ENCODE peak calls at places on chromosome 22, in seven cellular contexts. One of them, this sample, is unnamed.

GRCh38 chr22:20438066-20438677 is 547 bp upstream of the SCARF2 start:
- DNase-seq in BJ: no peak
- DNase-seq in OCI-M1: no peak
- DNase-seq in RCC 7860: no peak
- DNase-seq in SHP77: no peak
- DNase-seq in GM04504: no peak
- DNase-seq in IMR-90: peak
- DNase-seq in this sample: no peak

GRCh38 chr22:21564411-21564810 is 3.1 kb upstream of the UBE2L3 start:
- DNase-seq in BJ: no peak
- DNase-seq in OCI-M1: no peak
- DNase-seq in RCC 7860: no peak
- DNase-seq in SHP77: no peak
- DNase-seq in GM04504: no peak
- DNase-seq in IMR-90: no peak
- DNase-seq in this sample: no peak

GRCh38 chr22:30047364-30047738 is 32.9 kb upstream of the HORMAD2 start:
- DNase-seq in BJ: no peak
- DNase-seq in OCI-M1: peak
- DNase-seq in RCC 7860: no peak
- DNase-seq in SHP77: no peak
- DNase-seq in GM04504: no peak
- DNase-seq in IMR-90: peak
- DNase-seq in this sample: peak

GRCh38 chr22:50733521-50734342 is 4.3 kb upstream of the ACR start:
- DNase-seq in BJ: no peak
- DNase-seq in OCI-M1: no peak
- DNase-seq in RCC 7860: no peak
- DNase-seq in SHP77: no peak
- DNase-seq in GM04504: peak
- DNase-seq in IMR-90: peak
- DNase-seq in this sample: no peak

GRCh38 chr22:42437488-42438292 is 5.5 kb upstream of the NFAM1 start:
- DNase-seq in BJ: no peak
- DNase-seq in OCI-M1: peak
- DNase-seq in RCC 7860: peak
- DNase-seq in SHP77: peak
- DNase-seq in GM04504: peak
- DNase-seq in IMR-90: peak
- DNase-seq in this sample: peak

GRCh38 chr22:46012881-46013281 is 35.9 kb upstream of the WNT7B start:
- DNase-seq in BJ: no peak
- DNase-seq in OCI-M1: no peak
- DNase-seq in RCC 7860: no peak
- DNase-seq in SHP77: no peak
- DNase-seq in GM04504: no peak
- DNase-seq in IMR-90: no peak
- DNase-seq in this sample: no peak

GRCh38 chr22:38755155-38755910 is 465 bp downstream of the SUN2 start:
- DNase-seq in BJ: no peak
- DNase-seq in OCI-M1: peak
- DNase-seq in RCC 7860: peak
- DNase-seq in SHP77: no peak
- DNase-seq in GM04504: peak
- DNase-seq in IMR-90: peak
- DNase-seq in this sample: peak

GRCh38 chr22:50298937-50299656 is 8.3 kb downstream of the PLXNB2 start:
- DNase-seq in BJ: no peak
- DNase-seq in OCI-M1: no peak
- DNase-seq in RCC 7860: no peak
- DNase-seq in SHP77: no peak
- DNase-seq in GM04504: no peak
- DNase-seq in IMR-90: peak
- DNase-seq in this sample: no peak

GRCh38 chr22:49929553-49929979 is 11.1 kb downstream of the CRELD2 start:
- DNase-seq in BJ: no peak
- DNase-seq in OCI-M1: peak
- DNase-seq in RCC 7860: no peak
- DNase-seq in SHP77: peak
- DNase-seq in GM04504: no peak
- DNase-seq in IMR-90: no peak
- DNase-seq in this sample: peak

GRCh38 chr22:22388494-22388893 is 120.0 kb downstream of the ZNF280B start:
- DNase-seq in BJ: no peak
- DNase-seq in OCI-M1: no peak
- DNase-seq in RCC 7860: no peak
- DNase-seq in SHP77: no peak
- DNase-seq in GM04504: no peak
- DNase-seq in IMR-90: no peak
- DNase-seq in this sample: no peak

GRCh38 chr22:37260939-37261338 is 16.9 kb upstream of the RAC2 start:
- DNase-seq in BJ: no peak
- DNase-seq in OCI-M1: peak
- DNase-seq in RCC 7860: peak
- DNase-seq in SHP77: peak
- DNase-seq in GM04504: no peak
- DNase-seq in IMR-90: peak
- DNase-seq in this sample: peak

GRCh38 chr22:40480996-40481395 is 110.6 kb downstream of the SGSM3 start:
- DNase-seq in BJ: no peak
- DNase-seq in OCI-M1: no peak
- DNase-seq in RCC 7860: no peak
- DNase-seq in SHP77: no peak
- DNase-seq in GM04504: no peak
- DNase-seq in IMR-90: no peak
- DNase-seq in this sample: no peak

GRCh38 chr22:22248878-22249277 is 4.3 kb downstream of the VPREB1 start:
- DNase-seq in BJ: no peak
- DNase-seq in OCI-M1: no peak
- DNase-seq in RCC 7860: no peak
- DNase-seq in SHP77: no peak
- DNase-seq in GM04504: no peak
- DNase-seq in IMR-90: no peak
- DNase-seq in this sample: no peak

GRCh38 chr22:33350391-33350955 is 292.3 kb upstream of the SYN3 start:
- DNase-seq in BJ: no peak
- DNase-seq in OCI-M1: no peak
- DNase-seq in RCC 7860: peak
- DNase-seq in SHP77: no peak
- DNase-seq in GM04504: no peak
- DNase-seq in IMR-90: no peak
- DNase-seq in this sample: no peak

GRCh38 chr22:17536269-17536668 is 27.0 kb upstream of the SLC25A18 start:
- DNase-seq in BJ: no peak
- DNase-seq in OCI-M1: no peak
- DNase-seq in RCC 7860: no peak
- DNase-seq in SHP77: no peak
- DNase-seq in GM04504: no peak
- DNase-seq in IMR-90: no peak
- DNase-seq in this sample: no peak

GRCh38 chr22:24965822-24966626 is 13.5 kb downstream of the KIAA1671 start:
- DNase-seq in BJ: no peak
- DNase-seq in OCI-M1: no peak
- DNase-seq in RCC 7860: no peak
- DNase-seq in SHP77: no peak
- DNase-seq in GM04504: no peak
- DNase-seq in IMR-90: no peak
- DNase-seq in this sample: no peak

GRCh38 chr22:40212126-40212525 is 34.4 kb downstream of the TNRC6B start:
- DNase-seq in BJ: no peak
- DNase-seq in OCI-M1: no peak
- DNase-seq in RCC 7860: no peak
- DNase-seq in SHP77: no peak
- DNase-seq in GM04504: no peak
- DNase-seq in IMR-90: no peak
- DNase-seq in this sample: no peak

GRCh38 chr22:23894710-23895598 is 771 bp downstream of the MIF start:
- DNase-seq in BJ: no peak
- DNase-seq in OCI-M1: peak
- DNase-seq in RCC 7860: peak
- DNase-seq in SHP77: peak
- DNase-seq in GM04504: no peak
- DNase-seq in IMR-90: peak
- DNase-seq in this sample: peak

GRCh38 chr22:29121124-29121523 is 48.3 kb downstream of the KREMEN1 start:
- DNase-seq in BJ: no peak
- DNase-seq in OCI-M1: no peak
- DNase-seq in RCC 7860: no peak
- DNase-seq in SHP77: no peak
- DNase-seq in GM04504: no peak
- DNase-seq in IMR-90: no peak
- DNase-seq in this sample: no peak

GRCh38 chr22:25514436-25514835 is 50.0 kb upstream of the GRK3 start:
- DNase-seq in BJ: no peak
- DNase-seq in OCI-M1: no peak
- DNase-seq in RCC 7860: no peak
- DNase-seq in SHP77: no peak
- DNase-seq in GM04504: no peak
- DNase-seq in IMR-90: peak
- DNase-seq in this sample: no peak

GRCh38 chr22:30774566-30774965 is 79.9 kb downstream of the OSBP2 start:
- DNase-seq in BJ: no peak
- DNase-seq in OCI-M1: no peak
- DNase-seq in RCC 7860: no peak
- DNase-seq in SHP77: no peak
- DNase-seq in GM04504: no peak
- DNase-seq in IMR-90: no peak
- DNase-seq in this sample: no peak

GRCh38 chr22:47013861-47014635 is 251.6 kb downstream of the TBC1D22A start:
- DNase-seq in BJ: no peak
- DNase-seq in OCI-M1: no peak
- DNase-seq in RCC 7860: no peak
- DNase-seq in SHP77: no peak
- DNase-seq in GM04504: no peak
- DNase-seq in IMR-90: no peak
- DNase-seq in this sample: no peak

GRCh38 chr22:46451741-46452140 is 85.7 kb downstream of the CELSR1 start:
- DNase-seq in BJ: no peak
- DNase-seq in OCI-M1: no peak
- DNase-seq in RCC 7860: no peak
- DNase-seq in SHP77: no peak
- DNase-seq in GM04504: no peak
- DNase-seq in IMR-90: no peak
- DNase-seq in this sample: no peak

GRCh38 chr22:45262931-45263789 is 21.6 kb upstream of the UPK3A start:
- DNase-seq in BJ: no peak
- DNase-seq in OCI-M1: peak
- DNase-seq in RCC 7860: no peak
- DNase-seq in SHP77: peak
- DNase-seq in GM04504: no peak
- DNase-seq in IMR-90: no peak
- DNase-seq in this sample: peak

GRCh38 chr22:49691256-49691655 is 136.4 kb downstream of the BRD1 start:
- DNase-seq in BJ: no peak
- DNase-seq in OCI-M1: no peak
- DNase-seq in RCC 7860: no peak
- DNase-seq in SHP77: no peak
- DNase-seq in GM04504: no peak
- DNase-seq in IMR-90: no peak
- DNase-seq in this sample: no peak

GRCh38 chr22:30402036-30402759 is 5.4 kb downstream of the SEC14L2 start:
- DNase-seq in BJ: no peak
- DNase-seq in OCI-M1: peak
- DNase-seq in RCC 7860: no peak
- DNase-seq in SHP77: no peak
- DNase-seq in GM04504: no peak
- DNase-seq in IMR-90: no peak
- DNase-seq in this sample: peak

GRCh38 chr22:47069270-47069669 is 306.8 kb downstream of the TBC1D22A start:
- DNase-seq in BJ: no peak
- DNase-seq in OCI-M1: no peak
- DNase-seq in RCC 7860: no peak
- DNase-seq in SHP77: no peak
- DNase-seq in GM04504: no peak
- DNase-seq in IMR-90: no peak
- DNase-seq in this sample: no peak

This sample was measured in erythroblast.